ENCODE peak calls at places on chromosomes 11 and 22, in six cellular contexts. W is H1, I is HCT116, F is HL-60, A is transverse colon, V is stomach. M is an unnamed sample.

GRCh38 chr11:80503990-80504389 is 1063.2 kb upstream of the TENM4 start:
- DNase-seq in A (no peak), I (no peak), F (no peak), W (no peak), V (no peak), M (no peak)

GRCh38 chr22:26847046-26847445 is 189.7 kb downstream of the MIAT start:
- DNase-seq in I (no peak), A (no peak), V (no peak), F (no peak), W (no peak), M (no peak)

GRCh38 chr11:113596658-113597057 is 109.5 kb downstream of the TMPRSS5 start:
- DNase-seq in W (no peak), I (no peak), A (no peak), V (no peak), F (no peak), M (no peak)

GRCh38 chr22:48630444-48630777 is 1197.3 kb downstream of the BRD1 start:
- DNase-seq in F (no peak), V (no peak), A (no peak), I (no peak), W (no peak), M (no peak)

GRCh38 chr11:10351768-10352641 is 47.1 kb downstream of the ADM start:
- DNase-seq in V (peak), W (peak), A (peak), F (no peak), I (no peak), M (no peak)

GRCh38 chr22:23377767-23378166 is 197.5 kb downstream of the BCR start:
- DNase-seq in F (no peak), V (no peak), A (no peak), I (no peak), W (no peak), M (no peak)

GRCh38 chr11:79182794-79183193 is 258.0 kb downstream of the TENM4 start:
- DNase-seq in F (no peak), W (no peak), V (no peak), A (no peak), I (no peak), M (no peak)

GRCh38 chr22:22721681-22722309 is 77.4 kb downstream of the GGTLC2 start:
- DNase-seq in I (no peak), A (no peak), F (no peak), V (no peak), W (no peak), M (peak)

GRCh38 chr22:41290262-41291221 is 4.6 kb upstream of the RANGAP1 start:
- DNase-seq in F (no peak), V (no peak), W (no peak), A (no peak), I (no peak), M (no peak)

GRCh38 chr11:102837646-102838045 is 5.8 kb downstream of the MMP3 start:
- DNase-seq in I (no peak), F (no peak), W (no peak), V (no peak), A (no peak), M (no peak)

GRCh38 chr11:58490827-58491226 is 17.1 kb downstream of the OR5B21 start:
- DNase-seq in W (no peak), I (no peak), V (no peak), F (no peak), A (no peak), M (no peak)

GRCh38 chr11:45266693-45267451 is 19.3 kb downstream of the SYT13 start:
- DNase-seq in A (peak), F (no peak), V (no peak), I (no peak), W (no peak), M (no peak)

GRCh38 chr22:39622881-39623367 is 52.4 kb downstream of the CACNA1I start:
- DNase-seq in A (peak), V (peak), F (peak), W (peak), I (peak), M (peak)

GRCh38 chr11:35289821-35290220 is 129.5 kb downstream of the SLC1A2 start:
- DNase-seq in V (no peak), F (no peak), I (no peak), W (no peak), A (no peak), M (no peak)

GRCh38 chr22:34880667-34881066 is 185.3 kb upstream of the ISX start:
- DNase-seq in W (no peak), F (no peak), I (no peak), A (no peak), V (no peak), M (no peak)

GRCh38 chr11:57312511-57313021 is 12.2 kb downstream of the TNKS1BP1 start:
- DNase-seq in I (no peak), A (no peak), V (peak), F (no peak), W (no peak), M (no peak)

GRCh38 chr22:21808130-21808529 is 59.3 kb downstream of the MAPK1 start:
- DNase-seq in W (no peak), V (no peak), A (no peak), F (no peak), I (no peak), M (no peak)

GRCh38 chr11:3357994-3358676 is 20.8 kb downstream of the ZNF195 start:
- DNase-seq in W (no peak), A (no peak), V (no peak), F (no peak), I (no peak), M (no peak)

GRCh38 chr11:3357302-3357701 is 21.6 kb downstream of the ZNF195 start:
- DNase-seq in A (no peak), V (no peak), F (no peak), I (no peak), W (no peak), M (no peak)

GRCh38 chr11:3356858-3357257 is 22.1 kb downstream of the ZNF195 start:
- DNase-seq in V (no peak), I (no peak), F (no peak), A (no peak), W (no peak), M (no peak)

DNA sequence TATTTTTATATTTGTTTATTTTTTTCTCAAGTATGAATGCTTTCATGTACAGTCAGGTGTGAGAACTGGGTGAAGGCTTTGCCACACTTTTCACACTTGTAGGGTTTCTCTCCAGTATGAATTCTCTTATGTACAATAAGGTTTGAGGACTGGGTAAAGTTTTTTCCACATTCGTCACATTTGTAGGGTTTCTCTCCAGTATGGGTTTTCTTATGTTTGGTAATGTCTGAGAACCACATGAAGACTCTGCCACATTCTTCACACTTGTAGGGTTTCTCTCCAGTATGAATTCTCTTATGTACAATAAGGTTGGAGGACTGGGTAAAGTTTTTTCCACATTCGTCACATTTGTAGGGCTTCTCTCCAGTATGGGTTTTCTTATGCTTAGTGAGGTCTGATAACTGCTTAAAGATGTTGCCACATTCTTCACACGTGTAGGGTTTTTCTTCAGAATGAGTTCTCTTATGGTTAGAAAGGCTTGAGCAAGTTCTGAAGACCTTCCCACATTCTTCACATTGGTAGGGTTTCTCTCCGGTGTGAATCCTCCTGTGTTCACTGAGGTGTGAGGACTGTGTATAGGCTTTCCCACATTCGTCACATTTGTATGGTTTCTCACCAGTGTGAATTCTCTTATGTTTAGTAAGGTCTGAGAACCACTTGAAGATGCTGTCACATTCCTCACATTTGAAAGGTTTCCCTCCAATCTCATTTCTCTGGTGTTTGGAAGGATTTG is 19.7 kb downstream of the ZNF195 start:
- DNase-seq in I (no peak), V (no peak), F (no peak), W (no peak), A (no peak), M (no peak)
- TF ChIP-seq POLR2AphosphoS5 in I (no peak), V (no peak), F (peak), W (peak), A (no peak), M (no peak)

GRCh38 chr11:111528557-111528956 is 12.0 kb upstream of the LAYN start:
- DNase-seq in V (no peak), W (no peak), F (no peak), A (no peak), I (no peak), M (no peak)
- TF ChIP-seq CTCF in V (no peak), W (no peak), F (no peak), A (no peak), I (no peak), M (no peak)

DNA sequence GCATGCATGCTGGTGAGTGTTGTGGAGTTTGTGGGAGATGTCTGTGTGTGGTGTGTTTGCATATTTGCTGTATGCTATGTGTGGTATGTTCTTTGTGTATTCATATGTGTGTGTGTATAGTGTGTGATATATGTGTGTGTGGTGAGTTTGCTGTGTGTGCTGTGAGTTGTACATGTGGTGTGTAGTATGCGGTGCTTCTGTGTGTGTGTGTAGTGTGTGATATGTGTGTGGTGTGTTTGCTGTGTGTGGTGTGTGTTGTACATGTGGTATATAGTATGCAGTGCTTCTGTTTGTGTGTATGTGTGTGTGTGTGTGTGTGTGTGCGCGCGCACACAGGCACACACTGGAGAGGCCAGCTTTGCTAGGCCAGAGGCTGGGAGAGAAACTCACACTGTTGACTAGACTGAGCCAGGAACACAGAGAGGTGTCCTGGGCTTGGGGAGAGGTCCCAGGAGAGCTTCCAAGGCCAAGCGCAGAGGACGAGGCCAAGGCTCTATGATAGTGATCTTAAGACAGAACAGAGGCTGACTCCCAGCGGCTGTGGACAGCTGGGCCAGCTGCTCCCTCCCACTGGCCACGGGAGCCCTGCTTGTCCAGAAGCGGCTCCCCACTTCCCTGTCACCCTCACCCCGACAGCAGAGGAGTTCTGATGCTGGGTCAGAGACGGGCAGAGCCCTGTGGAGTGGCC is 67.9 kb downstream of the FBXO7 start:
- DNase-seq in I (no peak), W (no peak), A (peak), F (no peak), V (no peak), M (peak)
- TF ChIP-seq POLR2AphosphoS5 in I (no peak), W (no peak), A (no peak), F (no peak), V (no peak), M (no peak)

GRCh38 chr11:69644071-69644961 is 3.4 kb downstream of the CCND1 start:
- DNase-seq in F (no peak), W (no peak), I (no peak), V (peak), A (peak), M (peak)
- TF ChIP-seq CTCF in F (no peak), W (peak), I (peak), V (peak), A (peak), M (peak)

GRCh38 chr11:125773516-125773915 is 5.1 kb downstream of the PATE2 start:
- DNase-seq in A (no peak), F (no peak), V (no peak), I (no peak), W (no peak), M (no peak)

GRCh38 chr11:125770583-125770982 is 8.0 kb downstream of the PATE2 start:
- DNase-seq in V (no peak), I (no peak), W (no peak), A (no peak), F (no peak), M (no peak)

GRCh38 chr11:125768256-125769046 is 10.2 kb downstream of the PATE2 start:
- DNase-seq in W (no peak), I (no peak), V (no peak), A (no peak), F (no peak), M (peak)

GRCh38 chr11:125777309-125777708 is 1.3 kb downstream of the PATE2 start:
- DNase-seq in W (no peak), A (no peak), I (no peak), F (no peak), V (no peak), M (no peak)

DNA sequence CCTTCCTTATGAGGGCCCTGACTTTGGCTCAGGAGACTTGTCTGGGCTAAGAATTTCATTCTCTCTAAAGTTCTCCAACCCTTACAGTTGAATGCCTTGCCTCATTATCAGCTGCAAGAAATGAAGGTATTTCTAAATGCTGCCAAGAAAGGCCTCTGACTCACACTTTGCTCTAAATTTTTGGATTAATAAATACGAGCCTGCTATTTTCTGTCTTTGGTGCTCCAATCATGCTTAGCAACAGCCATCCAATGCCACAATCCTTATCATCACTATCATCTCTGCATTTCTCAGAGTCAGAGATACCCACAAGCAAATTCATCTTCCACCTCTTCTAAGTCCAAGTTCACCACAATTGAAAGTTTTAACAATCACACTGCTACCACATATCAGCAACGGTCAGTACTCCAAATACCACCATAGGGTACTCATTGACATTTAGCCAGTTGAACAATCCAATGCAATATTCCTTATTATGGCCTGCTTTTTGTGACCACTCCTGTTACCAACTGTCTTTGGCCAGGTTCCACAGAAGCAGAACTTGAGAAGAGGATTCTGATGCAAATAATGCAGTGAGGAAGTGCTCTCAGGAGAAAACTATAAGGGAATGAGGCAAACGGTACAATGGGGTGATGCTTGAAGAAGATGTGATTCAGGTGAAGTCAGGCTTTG is 5.7 kb downstream of the PATE2 start:
- DNase-seq in I (no peak), A (no peak), F (no peak), V (no peak), W (no peak), M (no peak)
- TF ChIP-seq POLR2AphosphoS5 in I (no peak), A (no peak), F (no peak), V (no peak), W (no peak), M (no peak)

GRCh38 chr11:107102692-107103463 is 84.6 kb upstream of the GUCY1A2 start:
- DNase-seq in V (no peak), W (no peak), F (no peak), A (no peak), I (no peak), M (no peak)
- TF ChIP-seq CTCF in V (no peak), W (peak), F (no peak), A (no peak), I (no peak), M (no peak)

DNA sequence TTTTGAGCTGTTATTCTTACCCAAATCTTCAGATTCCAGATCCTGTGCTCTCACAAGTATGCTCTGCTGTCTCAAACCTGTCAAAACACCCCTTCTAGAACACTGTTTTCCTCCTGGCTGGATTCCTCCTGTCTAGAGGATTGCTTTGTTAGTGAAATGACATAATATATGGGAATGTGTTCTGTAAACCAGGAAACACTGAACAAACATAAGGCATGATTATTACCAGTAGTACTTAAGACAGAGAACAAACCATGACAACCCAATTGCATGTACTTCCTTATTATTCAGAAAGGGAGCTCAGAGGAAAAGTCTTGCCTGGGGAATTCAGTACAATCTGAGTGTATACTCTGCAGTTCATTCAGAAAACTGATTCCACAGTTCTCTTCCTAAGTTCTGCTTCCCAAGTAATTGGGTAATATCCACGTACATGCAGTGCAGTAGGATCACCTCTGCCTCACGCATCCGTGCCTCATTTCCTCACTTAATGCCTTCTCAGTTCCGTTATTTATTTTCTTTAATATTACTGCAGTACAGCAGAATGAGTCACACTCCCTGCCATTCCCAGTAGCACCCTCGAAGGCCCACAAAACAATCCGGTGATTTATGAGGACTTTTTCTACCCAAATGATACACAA is 897.0 kb downstream of the KCNA4 start:
- DNase-seq in I (no peak), F (no peak), A (no peak), V (no peak), W (no peak), M (no peak)
- TF ChIP-seq POLR2AphosphoS5 in I (no peak), F (no peak), A (peak), V (no peak), W (no peak), M (no peak)

GRCh38 chr11:123429851-123430735 is at the start of gene GRAMD1B:
- DNase-seq in I (no peak), A (peak), F (peak), W (peak), V (peak), M (peak)
- TF ChIP-seq CTCF in I (no peak), A (no peak), F (no peak), W (no peak), V (no peak), M (no peak)

DNA sequence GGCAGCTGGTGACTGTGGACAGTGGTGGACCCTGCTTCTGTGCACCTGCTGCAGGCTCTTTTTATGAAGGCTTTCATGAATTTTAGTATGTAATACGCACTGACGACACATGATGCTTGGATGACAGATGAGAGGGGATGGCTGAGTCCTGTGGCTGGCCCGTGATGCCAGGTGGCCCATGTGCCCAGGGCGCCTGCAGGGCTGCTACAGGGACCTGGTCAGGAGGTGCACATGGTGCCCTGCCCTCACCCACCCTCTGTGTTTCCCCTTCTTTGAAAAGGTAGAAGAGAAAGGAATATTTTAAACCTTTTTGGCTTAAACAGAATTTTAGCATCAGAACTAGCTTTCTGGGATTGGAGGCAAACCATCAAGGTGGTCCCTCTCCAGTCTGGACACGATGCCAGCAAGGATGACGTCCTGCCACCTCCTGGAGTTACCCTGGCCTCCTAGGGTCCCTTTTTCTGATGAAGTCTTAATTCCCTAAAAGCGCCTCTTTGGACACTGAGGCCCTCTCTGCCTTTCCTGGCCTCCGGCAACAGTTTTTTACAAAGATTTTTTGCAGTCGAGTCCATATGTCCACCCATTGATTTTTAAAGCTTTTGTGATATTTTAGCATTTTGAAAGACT is 5.4 kb upstream of the RANBP1 start:
- DNase-seq in F (no peak), A (no peak), I (no peak), V (no peak), W (no peak), M (no peak)
- TF ChIP-seq POLR2AphosphoS5 in F (peak), A (no peak), I (no peak), V (no peak), W (peak), M (no peak)

M was measured in upper lobe of left lung.